ENCODE peak calls at places on chromosome 13, in seven cellular contexts. One of them, this sample, is unnamed.

GRCh38 chr13:53189162-53189561 is 160.5 kb downstream of the OLFM4 start:
- DNase-seq in H9: no peak
- DNase-seq in substantia nigra: no peak
- DNase-seq in neuronal stem cell: no peak
- DNase-seq in RWPE1: no peak
- DNase-seq in heart right ventricle: no peak
- DNase-seq in suprapubic skin: no peak
- DNase-seq in this sample: no peak

GRCh38 chr13:32627793-32628192 is 41.5 kb downstream of the PDS5B start:
- DNase-seq in H9: no peak
- DNase-seq in substantia nigra: no peak
- DNase-seq in neuronal stem cell: no peak
- DNase-seq in RWPE1: no peak
- DNase-seq in heart right ventricle: no peak
- DNase-seq in suprapubic skin: no peak
- DNase-seq in this sample: no peak

GRCh38 chr13:73090116-73090811 is 31.5 kb downstream of the KLF5 start:
- DNase-seq in H9: peak; percentile 87
- DNase-seq in substantia nigra: no peak
- DNase-seq in neuronal stem cell: no peak
- DNase-seq in RWPE1: peak; percentile 92
- DNase-seq in heart right ventricle: no peak
- DNase-seq in suprapubic skin: no peak
- DNase-seq in this sample: no peak

GRCh38 chr13:47798906-47799305 is 202.2 kb downstream of the SUCLA2 start:
- DNase-seq in H9: no peak
- DNase-seq in substantia nigra: no peak
- DNase-seq in neuronal stem cell: no peak
- DNase-seq in RWPE1: peak; percentile 25
- DNase-seq in heart right ventricle: no peak
- DNase-seq in suprapubic skin: no peak
- DNase-seq in this sample: no peak

GRCh38 chr13:49476529-49476928 is 19.2 kb upstream of the PHF11 start:
- DNase-seq in H9: no peak
- DNase-seq in substantia nigra: no peak
- DNase-seq in neuronal stem cell: no peak
- DNase-seq in RWPE1: no peak
- DNase-seq in heart right ventricle: no peak
- DNase-seq in suprapubic skin: no peak
- DNase-seq in this sample: no peak

GRCh38 chr13:41597348-41598041 is 140.1 kb downstream of the RGCC start:
- DNase-seq in H9: no peak
- DNase-seq in substantia nigra: no peak
- DNase-seq in neuronal stem cell: no peak
- DNase-seq in RWPE1: no peak
- DNase-seq in heart right ventricle: no peak
- DNase-seq in suprapubic skin: no peak
- DNase-seq in this sample: no peak

GRCh38 chr13:110841846-110842245 is 73.0 kb downstream of the ANKRD10 start:
- DNase-seq in H9: no peak
- DNase-seq in substantia nigra: no peak
- DNase-seq in neuronal stem cell: no peak
- DNase-seq in RWPE1: peak; percentile 69
- DNase-seq in heart right ventricle: no peak
- DNase-seq in suprapubic skin: no peak
- DNase-seq in this sample: peak; percentile 9

GRCh38 chr13:59435024-59435423 is 728.7 kb downstream of the DIAPH3 start:
- DNase-seq in H9: no peak
- DNase-seq in substantia nigra: no peak
- DNase-seq in neuronal stem cell: no peak
- DNase-seq in RWPE1: no peak
- DNase-seq in heart right ventricle: no peak
- DNase-seq in suprapubic skin: no peak
- DNase-seq in this sample: no peak

GRCh38 chr13:109627649-109628048 is 158.7 kb downstream of the IRS2 start:
- DNase-seq in H9: no peak
- DNase-seq in substantia nigra: no peak
- DNase-seq in neuronal stem cell: no peak
- DNase-seq in RWPE1: no peak
- DNase-seq in heart right ventricle: no peak
- DNase-seq in suprapubic skin: no peak
- DNase-seq in this sample: no peak
- H3K27ac ChIP-seq in H9: no peak overlapping the region
- H3K27ac ChIP-seq in substantia nigra: no peak overlapping the region
- H3K27ac ChIP-seq in neuronal stem cell: no peak overlapping the region
- H3K27ac ChIP-seq in RWPE1: no peak overlapping the region
- H3K27ac ChIP-seq in heart right ventricle: no peak overlapping the region
- H3K27ac ChIP-seq in suprapubic skin: no peak overlapping the region
- H3K27ac ChIP-seq in this sample: no peak overlapping the region

GRCh38 chr13:25203256-25203794 is 31.2 kb upstream of the AMER2 start:
- DNase-seq in H9: no peak
- DNase-seq in substantia nigra: no peak
- DNase-seq in neuronal stem cell: no peak
- DNase-seq in RWPE1: no peak
- DNase-seq in heart right ventricle: no peak
- DNase-seq in suprapubic skin: no peak
- DNase-seq in this sample: no peak
- H3K27ac ChIP-seq in H9: no peak overlapping the region
- H3K27ac ChIP-seq in substantia nigra: peak overlapping the region; percentile 39
- H3K27ac ChIP-seq in neuronal stem cell: no peak overlapping the region
- H3K27ac ChIP-seq in RWPE1: no peak overlapping the region
- H3K27ac ChIP-seq in heart right ventricle: no peak overlapping the region
- H3K27ac ChIP-seq in suprapubic skin: no peak overlapping the region
- H3K27ac ChIP-seq in this sample: no peak overlapping the region

DNA sequence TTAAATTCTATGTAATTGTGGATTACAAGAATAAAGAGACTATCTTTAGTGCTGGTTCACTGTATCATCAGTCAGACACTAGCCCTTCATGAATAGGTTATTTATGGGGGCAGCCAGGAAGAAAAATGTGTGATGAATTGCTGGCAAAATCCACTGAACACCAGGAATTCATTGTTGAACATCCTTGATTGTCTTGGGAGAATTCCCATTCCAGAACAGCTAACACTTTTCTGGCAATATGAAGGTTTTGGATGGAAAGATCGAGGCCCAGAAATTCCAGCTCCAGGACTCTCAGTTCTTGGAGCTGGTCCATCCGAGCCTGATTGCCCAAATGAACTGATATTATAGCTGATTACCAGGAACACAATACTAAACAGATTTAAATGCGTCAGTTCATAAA is 11.5 kb upstream of the SPART start:
- DNase-seq in H9: no peak
- DNase-seq in substantia nigra: no peak
- DNase-seq in neuronal stem cell: no peak
- DNase-seq in RWPE1: no peak
- DNase-seq in heart right ventricle: no peak
- DNase-seq in suprapubic skin: no peak
- DNase-seq in this sample: no peak
- H3K27ac ChIP-seq in H9: no peak overlapping the region
- H3K27ac ChIP-seq in substantia nigra: peak overlapping the region; percentile 67
- H3K27ac ChIP-seq in neuronal stem cell: no peak overlapping the region
- H3K27ac ChIP-seq in RWPE1: no peak overlapping the region
- H3K27ac ChIP-seq in heart right ventricle: peak overlapping the region; percentile 27
- H3K27ac ChIP-seq in suprapubic skin: peak overlapping the region; percentile 15
- H3K27ac ChIP-seq in this sample: no peak overlapping the region

DNA sequence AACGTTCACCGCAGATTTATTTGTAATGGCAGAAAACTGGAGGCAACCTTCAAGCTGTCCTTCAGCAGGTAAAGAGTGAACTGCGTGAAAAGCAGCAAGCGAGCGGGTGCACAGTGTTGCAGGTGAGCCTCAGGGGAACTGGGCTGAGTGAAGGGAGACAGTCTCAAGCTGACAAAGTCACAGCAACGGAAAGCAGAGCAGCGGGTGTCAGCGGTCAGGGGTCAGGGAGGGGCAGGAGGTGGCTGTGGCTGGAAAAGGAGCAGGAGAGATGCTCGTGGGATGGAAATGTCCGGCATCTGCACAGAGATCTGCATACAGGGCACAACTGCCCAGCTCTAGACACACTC is 8.5 kb upstream of the RASA3 start:
- DNase-seq in H9: no peak
- DNase-seq in substantia nigra: no peak
- DNase-seq in neuronal stem cell: no peak
- DNase-seq in RWPE1: no peak
- DNase-seq in heart right ventricle: no peak
- DNase-seq in suprapubic skin: no peak
- DNase-seq in this sample: no peak
- H3K27ac ChIP-seq in H9: no peak overlapping the region
- H3K27ac ChIP-seq in substantia nigra: no peak overlapping the region
- H3K27ac ChIP-seq in neuronal stem cell: peak overlapping the region; percentile 16
- H3K27ac ChIP-seq in RWPE1: peak overlapping the region; percentile 83
- H3K27ac ChIP-seq in heart right ventricle: no peak overlapping the region
- H3K27ac ChIP-seq in suprapubic skin: no peak overlapping the region
- H3K27ac ChIP-seq in this sample: no peak overlapping the region

DNA sequence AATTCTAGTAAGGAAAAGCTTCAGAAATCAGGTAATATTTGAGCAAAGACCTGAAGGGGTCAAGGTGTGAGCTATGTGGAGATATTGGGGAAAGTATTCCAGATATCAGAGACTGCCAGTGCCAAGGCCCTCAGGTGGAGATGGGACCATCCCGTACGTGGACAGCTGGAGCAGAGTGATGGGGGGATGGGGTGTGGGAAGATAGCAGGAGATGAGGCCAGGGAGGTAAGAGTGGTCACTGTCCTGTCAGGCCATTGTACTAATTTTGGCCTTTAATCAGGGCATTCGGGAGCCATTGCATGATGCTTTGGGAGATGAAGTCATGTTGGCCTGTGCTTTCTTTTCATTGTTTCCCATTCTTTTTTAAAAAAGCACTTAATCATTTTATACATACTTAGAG is 13.1 kb upstream of the GPR18 start:
- DNase-seq in H9: no peak
- DNase-seq in substantia nigra: no peak
- DNase-seq in neuronal stem cell: no peak
- DNase-seq in RWPE1: no peak
- DNase-seq in heart right ventricle: no peak
- DNase-seq in suprapubic skin: no peak
- DNase-seq in this sample: no peak
- H3K27ac ChIP-seq in H9: no peak overlapping the region
- H3K27ac ChIP-seq in substantia nigra: no peak overlapping the region
- H3K27ac ChIP-seq in neuronal stem cell: no peak overlapping the region
- H3K27ac ChIP-seq in RWPE1: no peak overlapping the region
- H3K27ac ChIP-seq in heart right ventricle: no peak overlapping the region
- H3K27ac ChIP-seq in suprapubic skin: no peak overlapping the region
- H3K27ac ChIP-seq in this sample: no peak overlapping the region

GRCh38 chr13:63948045-63948444 is 2532.4 kb upstream of the PCDH20 start:
- DNase-seq in H9: no peak
- DNase-seq in substantia nigra: no peak
- DNase-seq in neuronal stem cell: no peak
- DNase-seq in RWPE1: no peak
- DNase-seq in heart right ventricle: no peak
- DNase-seq in suprapubic skin: no peak
- DNase-seq in this sample: no peak

GRCh38 chr13:63944896-63945295 is 2529.2 kb upstream of the PCDH20 start:
- DNase-seq in H9: no peak
- DNase-seq in substantia nigra: no peak
- DNase-seq in neuronal stem cell: no peak
- DNase-seq in RWPE1: no peak
- DNase-seq in heart right ventricle: no peak
- DNase-seq in suprapubic skin: no peak
- DNase-seq in this sample: no peak

GRCh38 chr13:63938851-63939250 is 2523.2 kb upstream of the PCDH20 start:
- DNase-seq in H9: no peak
- DNase-seq in substantia nigra: no peak
- DNase-seq in neuronal stem cell: no peak
- DNase-seq in RWPE1: no peak
- DNase-seq in heart right ventricle: no peak
- DNase-seq in suprapubic skin: no peak
- DNase-seq in this sample: no peak

GRCh38 chr13:63942372-63942771 is 2526.7 kb upstream of the PCDH20 start:
- DNase-seq in H9: no peak
- DNase-seq in substantia nigra: no peak
- DNase-seq in neuronal stem cell: no peak
- DNase-seq in RWPE1: no peak
- DNase-seq in heart right ventricle: no peak
- DNase-seq in suprapubic skin: no peak
- DNase-seq in this sample: no peak
- H3K27ac ChIP-seq in H9: no peak overlapping the region
- H3K27ac ChIP-seq in substantia nigra: no peak overlapping the region
- H3K27ac ChIP-seq in neuronal stem cell: no peak overlapping the region
- H3K27ac ChIP-seq in RWPE1: no peak overlapping the region
- H3K27ac ChIP-seq in heart right ventricle: no peak overlapping the region
- H3K27ac ChIP-seq in suprapubic skin: no peak overlapping the region
- H3K27ac ChIP-seq in this sample: no peak overlapping the region

GRCh38 chr13:97219226-97219625 is 2.9 kb upstream of the MBNL2 start:
- DNase-seq in H9: no peak
- DNase-seq in substantia nigra: no peak
- DNase-seq in neuronal stem cell: no peak
- DNase-seq in RWPE1: no peak
- DNase-seq in heart right ventricle: no peak
- DNase-seq in suprapubic skin: no peak
- DNase-seq in this sample: no peak

GRCh38 chr13:97221491-97221890 is 642 bp upstream of the MBNL2 start:
- DNase-seq in H9: no peak
- DNase-seq in substantia nigra: no peak
- DNase-seq in neuronal stem cell: no peak
- DNase-seq in RWPE1: no peak
- DNase-seq in heart right ventricle: no peak
- DNase-seq in suprapubic skin: no peak
- DNase-seq in this sample: no peak

GRCh38 chr13:97221046-97221445 is 1.1 kb upstream of the MBNL2 start:
- DNase-seq in H9: no peak
- DNase-seq in substantia nigra: no peak
- DNase-seq in neuronal stem cell: no peak
- DNase-seq in RWPE1: no peak
- DNase-seq in heart right ventricle: no peak
- DNase-seq in suprapubic skin: no peak
- DNase-seq in this sample: no peak

GRCh38 chr13:97221989-97222700 is at the start of gene MBNL2:
- DNase-seq in H9: peak; percentile 85
- DNase-seq in substantia nigra: peak; percentile 63
- DNase-seq in neuronal stem cell: peak; percentile 78
- DNase-seq in RWPE1: peak; percentile 92
- DNase-seq in heart right ventricle: peak; percentile 88
- DNase-seq in suprapubic skin: peak; percentile 97
- DNase-seq in this sample: peak; percentile 57

DNA sequence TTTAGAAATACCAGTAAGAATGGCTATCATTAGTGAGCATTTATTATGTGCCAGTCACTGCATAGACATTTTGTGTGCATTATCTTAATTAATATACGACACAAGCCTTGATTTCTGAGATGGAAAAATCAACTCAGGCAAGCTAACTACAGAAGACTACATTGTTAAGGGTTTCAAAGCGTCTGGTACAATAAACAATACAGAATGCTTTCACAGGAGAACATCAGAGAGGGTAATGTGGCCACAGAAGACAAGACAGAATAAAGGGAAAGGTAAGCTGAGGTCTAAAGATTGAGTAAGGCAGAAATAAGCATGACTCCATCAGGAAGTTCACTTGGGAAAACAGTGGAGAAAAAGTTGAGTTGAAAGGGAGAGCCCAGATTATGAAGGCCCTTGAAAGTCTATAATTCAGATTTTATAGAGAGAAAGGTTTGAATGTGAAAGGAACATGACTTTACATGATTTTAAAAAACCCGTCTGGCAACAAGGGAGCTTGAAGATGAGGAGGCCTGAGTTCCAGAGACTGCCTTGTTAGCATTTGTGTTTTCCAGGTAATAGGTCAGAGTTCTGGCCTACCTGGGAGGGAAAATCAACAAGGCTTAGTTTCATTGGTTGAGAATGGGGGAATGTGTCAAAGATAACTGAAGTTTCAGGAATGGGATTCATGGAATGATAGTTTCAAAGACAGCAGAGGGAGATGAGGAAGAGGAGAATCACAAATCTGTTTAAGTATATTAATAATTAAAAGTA is 1.8 kb upstream of the MBNL2 start:
- DNase-seq in H9: no peak
- DNase-seq in substantia nigra: no peak
- DNase-seq in neuronal stem cell: no peak
- DNase-seq in RWPE1: no peak
- DNase-seq in heart right ventricle: no peak
- DNase-seq in suprapubic skin: no peak
- DNase-seq in this sample: no peak
- H3K27ac ChIP-seq in H9: no peak overlapping the region
- H3K27ac ChIP-seq in substantia nigra: peak overlapping the region; percentile 82
- H3K27ac ChIP-seq in neuronal stem cell: no peak overlapping the region
- H3K27ac ChIP-seq in RWPE1: no peak overlapping the region
- H3K27ac ChIP-seq in heart right ventricle: no peak overlapping the region
- H3K27ac ChIP-seq in suprapubic skin: peak overlapping the region; percentile 21
- H3K27ac ChIP-seq in this sample: no peak overlapping the region